ENCODE peak calls at places on chromosomes 6 and 20, in nine cellular contexts. O, A, C, Y, H, V, I, N and X are unnamed samples.

GRCh38 chr6:134331255-134331654 is 13.3 kb upstream of the SGK1 start:
- DNase-seq in O (no peak), A (no peak), C (no peak), Y (peak), H (no peak), V (no peak), I (no peak), N (peak), X (no peak)

GRCh38 chr6:142566628-142567396 is 265.0 kb downstream of the ADGRG6 start:
- DNase-seq in O (peak), A (no peak), C (no peak), Y (peak), H (no peak), V (peak), I (peak), N (peak), X (peak)

GRCh38 chr20:59753836-59754235 is 149.5 kb downstream of the PHACTR3 start:
- DNase-seq in O (no peak), A (no peak), C (no peak), Y (no peak), H (no peak), V (no peak), I (no peak), N (no peak), X (no peak)

GRCh38 chr6:110378552-110378951 is 20.4 kb upstream of the METTL24 start:
- DNase-seq in O (no peak), A (no peak), C (no peak), Y (no peak), H (no peak), V (no peak), I (no peak), N (no peak), X (no peak)

GRCh38 chr6:125114248-125114858 is 39.2 kb upstream of the TPD52L1 start:
- DNase-seq in O (peak), A (no peak), C (no peak), Y (peak), H (no peak), V (peak), I (peak), N (peak), X (no peak)

GRCh38 chr20:31604567-31605030 is 490 bp upstream of the ID1 start:
- DNase-seq in O (no peak), A (no peak), C (no peak), Y (no peak), H (no peak), V (no peak), I (no peak), N (no peak), X (no peak)

GRCh38 chr6:106488494-106489369 is 128.2 kb downstream of the CRYBG1 start:
- DNase-seq in O (no peak), A (no peak), C (no peak), Y (peak), H (no peak), V (no peak), I (no peak), N (peak), X (no peak)

GRCh38 chr6:118752803-118753202 is 101.4 kb upstream of the CEP85L start:
- DNase-seq in O (no peak), A (no peak), C (no peak), Y (no peak), H (no peak), V (no peak), I (no peak), N (no peak), X (no peak)

GRCh38 chr6:24774696-24775519 is at the start of gene GMNN:
- DNase-seq in O (peak), A (no peak), C (peak), Y (peak), H (no peak), V (peak), I (peak), N (peak), X (peak)

GRCh38 chr6:41428402-41428994 is 93.1 kb downstream of the NCR2 start:
- DNase-seq in O (no peak), A (peak), C (no peak), Y (no peak), H (no peak), V (peak), I (no peak), N (peak), X (no peak)

GRCh38 chr6:105757512-105758200 is 328.5 kb upstream of the PRDM1 start:
- DNase-seq in O (no peak), A (no peak), C (no peak), Y (no peak), H (no peak), V (no peak), I (no peak), N (no peak), X (no peak)

GRCh38 chr6:28401172-28401571 is 1.6 kb upstream of the ZSCAN12 start:
- DNase-seq in O (peak), A (no peak), C (no peak), Y (peak), H (no peak), V (no peak), I (no peak), N (no peak), X (no peak)

GRCh38 chr20:3430376-3431069 is 23.1 kb upstream of the DNAAF9 start:
- DNase-seq in O (no peak), A (no peak), C (no peak), Y (no peak), H (no peak), V (no peak), I (no peak), N (no peak), X (no peak)

GRCh38 chr20:32972181-32973076 is 31.8 kb downstream of the SUN5 start:
- DNase-seq in O (no peak), A (no peak), C (no peak), Y (no peak), H (no peak), V (no peak), I (no peak), N (no peak), X (no peak)

GRCh38 chr20:34557936-34558319 is 590 bp upstream of the MAP1LC3A start:
- DNase-seq in O (no peak), A (no peak), C (no peak), Y (no peak), H (no peak), V (no peak), I (no peak), N (no peak), X (no peak)

GRCh38 chr6:169921853-169922779 is 170.7 kb downstream of the ERMARD start:
- DNase-seq in O (no peak), A (no peak), C (no peak), Y (no peak), H (no peak), V (no peak), I (no peak), N (no peak), X (no peak)

GRCh38 chr6:42142118-42142835 is at the start of gene C6orf132:
- DNase-seq in O (peak), A (no peak), C (no peak), Y (no peak), H (no peak), V (peak), I (peak), N (peak), X (no peak)

GRCh38 chr6:46465294-46466165 is 25.7 kb downstream of the RCAN2 start:
- DNase-seq in O (peak), A (peak), C (no peak), Y (peak), H (no peak), V (no peak), I (no peak), N (no peak), X (no peak)

GRCh38 chr6:1970151-1970561 is 275.2 kb downstream of the GMDS start:
- DNase-seq in O (peak), A (no peak), C (no peak), Y (no peak), H (no peak), V (no peak), I (no peak), N (no peak), X (no peak)

GRCh38 chr6:122788663-122789062 is 395 bp upstream of the SMPDL3A start:
- DNase-seq in O (no peak), A (no peak), C (no peak), Y (no peak), H (no peak), V (no peak), I (no peak), N (no peak), X (no peak)

GRCh38 chr6:52233975-52234823 is 10.1 kb downstream of the IL17F start:
- DNase-seq in O (peak), A (peak), C (peak), Y (peak), H (peak), V (peak), I (peak), N (peak), X (peak)

GRCh38 chr6:106872044-106872443 is 102.5 kb downstream of the CD24 start:
- DNase-seq in O (no peak), A (no peak), C (peak), Y (no peak), H (no peak), V (no peak), I (peak), N (no peak), X (no peak)

GRCh38 chr20:57819981-57820380 is 110.2 kb upstream of the PMEPA1 start:
- DNase-seq in O (no peak), A (no peak), C (no peak), Y (no peak), H (no peak), V (no peak), I (no peak), N (no peak), X (no peak)

GRCh38 chr6:6221829-6222535 is 98.5 kb downstream of the F13A1 start:
- DNase-seq in O (no peak), A (no peak), C (no peak), Y (no peak), H (no peak), V (no peak), I (no peak), N (no peak), X (no peak)

GRCh38 chr6:6219716-6220115 is 100.7 kb downstream of the F13A1 start:
- DNase-seq in O (no peak), A (no peak), C (no peak), Y (no peak), H (no peak), V (no peak), I (no peak), N (no peak), X (no peak)

GRCh38 chr6:6217838-6218237 is 102.6 kb downstream of the F13A1 start:
- DNase-seq in O (no peak), A (no peak), C (no peak), Y (no peak), H (no peak), V (no peak), I (no peak), N (no peak), X (no peak)

GRCh38 chr6:6218246-6219085 is 102.0 kb downstream of the F13A1 start:
- DNase-seq in O (no peak), A (no peak), C (peak), Y (peak), H (no peak), V (no peak), I (no peak), N (peak), X (no peak)

DNA sequence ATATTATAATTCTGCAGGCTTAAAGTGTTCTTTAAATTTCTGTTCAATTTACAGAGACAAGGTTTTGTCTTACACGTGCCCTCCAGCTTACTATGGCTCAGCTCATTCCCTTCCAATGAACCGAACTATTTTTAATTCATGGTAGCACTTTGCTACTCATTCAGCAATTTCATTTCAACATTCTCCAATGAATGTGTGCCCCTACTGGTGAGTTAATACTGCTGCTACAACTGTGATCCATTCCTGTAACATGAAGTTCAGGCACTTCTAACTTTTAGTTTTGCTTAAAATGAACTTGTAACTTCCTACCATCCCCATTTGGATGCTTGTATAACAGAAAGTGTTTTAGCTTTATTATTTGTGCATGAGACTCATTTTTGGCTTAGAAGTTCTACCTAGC is 99.7 kb downstream of the F13A1 start:
- DNase-seq in O (no peak), A (no peak), C (no peak), Y (no peak), H (no peak), V (no peak), I (no peak), N (no peak), X (no peak)
- H3K4me3 ChIP-seq in O (no peak), A (no peak), C (no peak), Y (no peak), H (no peak), V (no peak), I (no peak), N (no peak), X (no peak)

DNA sequence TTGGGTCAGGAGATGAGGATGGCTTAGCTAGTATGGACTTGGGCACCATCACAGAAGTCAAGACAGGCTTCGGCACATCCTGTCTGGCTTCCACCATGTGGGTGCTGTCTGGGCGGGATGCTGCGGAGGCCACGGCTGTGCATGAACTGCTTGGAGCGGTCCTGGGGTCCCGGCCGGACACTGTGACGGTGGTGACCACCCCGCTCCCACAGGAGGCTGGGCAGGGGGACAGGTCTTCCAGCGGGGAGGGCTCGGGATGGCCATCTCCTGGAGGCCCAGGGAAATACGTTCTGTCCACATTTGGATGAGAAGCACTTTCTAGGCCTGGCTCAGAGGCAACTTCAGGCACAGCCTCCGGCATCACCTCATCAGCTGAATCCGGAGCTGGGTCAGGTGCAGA is 32.1 kb upstream of the TCFL5 start:
- DNase-seq in O (no peak), A (no peak), C (no peak), Y (no peak), H (no peak), V (no peak), I (no peak), N (no peak), X (no peak)
- TF ChIP-seq CTCF in O (peak), A (peak), C (no peak), Y (no peak), H (peak), V (no peak), I (no peak), N (peak), X (no peak)

DNA sequence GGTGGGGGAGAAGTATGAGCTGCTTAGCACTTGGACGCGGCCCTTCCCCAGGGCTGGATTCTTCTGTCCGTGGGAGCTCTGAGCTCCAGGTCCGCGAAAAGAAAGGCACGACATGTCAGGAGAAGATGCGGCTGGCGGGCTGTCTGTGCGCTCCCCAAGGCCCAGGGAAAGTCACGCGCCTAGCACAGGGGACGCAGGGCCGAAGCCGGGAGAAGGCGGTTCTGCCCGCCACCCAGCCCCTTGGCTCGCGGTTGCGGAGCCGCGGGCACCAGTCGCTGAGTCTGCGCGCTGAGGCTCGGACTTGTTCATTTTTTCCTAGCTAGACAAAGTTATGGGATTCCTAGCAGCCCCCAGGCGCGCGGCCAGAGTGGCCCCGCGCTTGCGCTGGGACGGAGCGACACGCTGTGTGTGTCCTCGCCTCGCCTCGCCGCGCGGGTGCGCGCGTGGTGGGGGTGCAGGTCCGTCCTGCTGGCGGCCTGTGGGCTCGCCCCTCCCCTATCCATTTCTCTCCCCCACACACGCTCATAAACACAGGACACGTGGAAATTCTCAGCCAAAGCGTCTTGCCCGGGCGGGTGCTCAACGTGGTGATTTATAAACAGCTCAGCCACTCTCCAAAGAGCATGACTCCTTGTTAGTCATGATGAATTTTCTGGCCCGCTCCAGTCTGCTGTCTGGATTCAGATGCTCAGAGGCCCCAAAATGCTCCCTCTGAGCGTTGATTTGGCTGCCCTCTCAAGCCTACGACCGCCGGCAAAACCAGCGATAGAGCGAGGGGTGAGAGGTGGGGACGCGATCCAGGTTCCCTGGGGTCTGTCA is 1.9 kb upstream of the POU3F2 start:
- DNase-seq in O (peak), A (no peak), C (peak), Y (peak), H (peak), V (no peak), I (no peak), N (peak), X (peak)
- H3K4me3 ChIP-seq in O (peak), A (peak), C (peak), Y (peak), H (peak), V (peak), I (no peak), N (peak), X (no peak)

GRCh38 chr6:116139917-116140316 is 14.0 kb upstream of the COL10A1 start:
- DNase-seq in O (no peak), A (no peak), C (no peak), Y (no peak), H (no peak), V (no peak), I (no peak), N (no peak), X (no peak)
- TF ChIP-seq CTCF in O (no peak), A (no peak), C (peak), Y (no peak), H (peak), V (no peak), I (peak), N (no peak), X (no peak)